ENCODE peak calls at places on chromosome 10, in four cellular contexts. Z, J, M and C are unnamed samples.

GRCh38 chr10:21769041-21769440 is 234.5 kb downstream of the DNAJC1 start:
- DNase-seq in J (no peak), Z (no peak), M (no peak), C (no peak)

GRCh38 chr10:89332718-89333281 is 5.0 kb downstream of the IFIT3 start:
- DNase-seq in M (peak), Z (no peak), J (no peak), C (no peak)

GRCh38 chr10:30527623-30528426 is 93.8 kb downstream of the MAP3K8 start:
- DNase-seq in Z (no peak), M (peak), J (no peak), C (no peak)

GRCh38 chr10:6721480-6721879 is 141.4 kb upstream of the PRKCQ start:
- DNase-seq in J (peak), Z (no peak), M (no peak), C (no peak)

GRCh38 chr10:82969405-82969804 is 1094.4 kb downstream of the NRG3 start:
- DNase-seq in Z (no peak), M (no peak), J (peak), C (no peak)

GRCh38 chr10:114265392-114266053 is 26.5 kb downstream of the VWA2 start:
- DNase-seq in Z (no peak), M (no peak), J (no peak), C (no peak)

GRCh38 chr10:24723386-24723787 is 300 bp downstream of the ARHGAP21 start:
- DNase-seq in J (no peak), M (peak), Z (no peak), C (no peak)

GRCh38 chr10:43211431-43212042 is 55.3 kb downstream of the RASGEF1A start:
- DNase-seq in M (no peak), J (no peak), Z (no peak), C (no peak)

GRCh38 chr10:13518076-13518692 is 10.6 kb downstream of the BEND7 start:
- DNase-seq in J (no peak), Z (no peak), M (no peak), C (no peak)

GRCh38 chr10:103553743-103554487 is 60.4 kb downstream of the NEURL1 start:
- DNase-seq in Z (no peak), J (no peak), M (no peak), C (no peak)

GRCh38 chr10:95133016-95133752 is 60.9 kb upstream of the ACSM6 start:
- DNase-seq in J (peak), M (peak), Z (peak), C (peak)

GRCh38 chr10:92972066-92972870 is 88.3 kb upstream of the CYP26C1 start:
- DNase-seq in M (no peak), Z (no peak), J (peak), C (peak)

GRCh38 chr10:48444861-48445841 is 138.7 kb downstream of the MAPK8 start:
- DNase-seq in Z (no peak), M (no peak), J (no peak), C (no peak)

GRCh38 chr10:50286517-50286916 is 35.2 kb upstream of the ASAH2 start:
- DNase-seq in M (no peak), Z (no peak), J (no peak), C (no peak)